ENCODE peak calls at places on chromosomes 13 and 19, in seven cellular contexts. Q is GM12878, C is psoas muscle, Z is stomach, J is AG10803, L is lower leg skin, G is astrocyte of the spinal cord. H is an unnamed sample.

GRCh38 chr13:41931337-41931736 is 29.6 kb downstream of the VWA8 start:
- DNase-seq in Q (no peak), C (no peak), Z (no peak), J (peak), L (no peak), G (peak), H (peak)

GRCh38 chr19:15871570-15871969 is 26.3 kb downstream of the CYP4F2 start:
- DNase-seq in Q (no peak), C (no peak), Z (no peak), J (no peak), L (no peak), G (no peak), H (no peak)

GRCh38 chr19:55391191-55391670 is 5.5 kb downstream of the RPL28 start:
- DNase-seq in Q (no peak), C (no peak), Z (no peak), J (no peak), L (no peak), G (no peak), H (no peak)

GRCh38 chr13:27869436-27870090 is 50.2 kb upstream of the PDX1 start:
- DNase-seq in Q (no peak), C (no peak), Z (no peak), J (no peak), L (no peak), G (no peak), H (no peak)

GRCh38 chr19:15672580-15673175 is at the start of gene CYP4F12:
- DNase-seq in Q (no peak), C (peak), Z (peak), J (peak), L (peak), G (no peak), H (no peak)

GRCh38 chr13:40539954-40540706 is 126.3 kb downstream of the FOXO1 start:
- DNase-seq in Q (no peak), C (no peak), Z (no peak), J (peak), L (no peak), G (peak), H (peak)

GRCh38 chr19:55086730-55087541 is 11.3 kb downstream of the EPS8L1 start:
- DNase-seq in Q (no peak), C (peak), Z (peak), J (peak), L (peak), G (peak), H (peak)

GRCh38 chr19:48719263-48720171 is at the start of gene MAMSTR:
- DNase-seq in Q (no peak), C (peak), Z (no peak), J (no peak), L (no peak), G (no peak), H (no peak)

GRCh38 chr13:35894636-35895035 is 236.5 kb downstream of the DCLK1 start:
- DNase-seq in Q (no peak), C (no peak), Z (no peak), J (no peak), L (no peak), G (no peak), H (no peak)

GRCh38 chr13:110644892-110645521 is 29.7 kb downstream of the NAXD start:
- DNase-seq in Q (no peak), C (peak), Z (peak), J (peak), L (peak), G (peak), H (peak)

GRCh38 chr19:49355890-49356289 is 6.3 kb downstream of the TEAD2 start:
- DNase-seq in Q (no peak), C (no peak), Z (no peak), J (peak), L (no peak), G (no peak), H (no peak)

GRCh38 chr13:94228781-94229180 is 250.7 kb downstream of the DCT start:
- DNase-seq in Q (no peak), C (no peak), Z (no peak), J (peak), L (no peak), G (peak), H (peak)

GRCh38 chr19:389246-389934 is 19.6 kb downstream of the C2CD4C start:
- DNase-seq in Q (no peak), C (no peak), Z (no peak), J (peak), L (no peak), G (no peak), H (no peak)

GRCh38 chr13:99421758-99422555 is 79.3 kb upstream of the TM9SF2 start:
- DNase-seq in Q (no peak), C (peak), Z (peak), J (no peak), L (peak), G (no peak), H (no peak)
- TF ChIP-seq CTCF in Q (no peak), C (no peak), Z (no peak), J (no peak), L (no peak), G (no peak), H (no peak)

DNA sequence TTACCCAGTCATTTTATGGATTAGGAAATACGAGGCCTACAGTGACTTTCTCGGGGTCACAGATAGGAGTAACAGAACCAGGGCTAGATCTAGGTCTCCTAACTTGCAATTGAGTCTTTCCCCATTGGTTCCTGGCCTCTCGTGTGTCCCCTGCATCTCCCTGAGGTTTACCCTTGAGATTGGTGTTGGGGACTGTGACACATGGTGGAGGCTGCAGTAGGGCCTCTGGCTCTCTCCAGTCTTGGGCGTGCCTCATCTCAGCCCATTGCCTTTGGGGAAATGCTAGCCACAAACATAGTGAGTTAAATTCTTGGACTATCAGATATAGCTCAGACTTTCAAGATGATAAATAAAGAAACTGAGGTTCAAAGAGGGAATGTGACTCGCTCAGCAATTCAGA is 212.1 kb downstream of the KCNRG start:
- DNase-seq in Q (no peak), C (no peak), Z (no peak), J (no peak), L (no peak), G (no peak), H (no peak)
- H3K4me3 ChIP-seq in Q (no peak), C (no peak), Z (no peak), J (no peak), L (no peak), G (no peak), H (no peak)

GRCh38 chr19:13604902-13605586 is 98.8 kb upstream of the CACNA1A start:
- DNase-seq in Q (no peak), C (no peak), Z (no peak), J (no peak), L (no peak), G (no peak), H (no peak)
- TF ChIP-seq CTCF in Q (no peak), C (no peak), Z (no peak), J (no peak), L (no peak), G (no peak), H (no peak)

GRCh38 chr19:2016041-2016807 is 710 bp upstream of the BTBD2 start:
- DNase-seq in Q (peak), C (peak), Z (peak), J (peak), L (peak), G (peak), H (peak)
- H3K4me3 ChIP-seq in Q (peak), C (peak), Z (peak), J (peak), L (no peak), G (peak), H (peak)

GRCh38 chr13:43033038-43033437 is 9.7 kb downstream of the DNAJC15 start:
- DNase-seq in Q (no peak), C (no peak), Z (no peak), J (no peak), L (no peak), G (no peak), H (no peak)

GRCh38 chr13:43042410-43042921 is 19.1 kb downstream of the DNAJC15 start:
- DNase-seq in Q (no peak), C (no peak), Z (no peak), J (no peak), L (no peak), G (no peak), H (no peak)

GRCh38 chr13:43041368-43041921 is 18.1 kb downstream of the DNAJC15 start:
- DNase-seq in Q (no peak), C (no peak), Z (no peak), J (no peak), L (no peak), G (no peak), H (no peak)

GRCh38 chr13:43031881-43032280 is 8.5 kb downstream of the DNAJC15 start:
- DNase-seq in Q (no peak), C (no peak), Z (no peak), J (peak), L (no peak), G (no peak), H (no peak)

DNA sequence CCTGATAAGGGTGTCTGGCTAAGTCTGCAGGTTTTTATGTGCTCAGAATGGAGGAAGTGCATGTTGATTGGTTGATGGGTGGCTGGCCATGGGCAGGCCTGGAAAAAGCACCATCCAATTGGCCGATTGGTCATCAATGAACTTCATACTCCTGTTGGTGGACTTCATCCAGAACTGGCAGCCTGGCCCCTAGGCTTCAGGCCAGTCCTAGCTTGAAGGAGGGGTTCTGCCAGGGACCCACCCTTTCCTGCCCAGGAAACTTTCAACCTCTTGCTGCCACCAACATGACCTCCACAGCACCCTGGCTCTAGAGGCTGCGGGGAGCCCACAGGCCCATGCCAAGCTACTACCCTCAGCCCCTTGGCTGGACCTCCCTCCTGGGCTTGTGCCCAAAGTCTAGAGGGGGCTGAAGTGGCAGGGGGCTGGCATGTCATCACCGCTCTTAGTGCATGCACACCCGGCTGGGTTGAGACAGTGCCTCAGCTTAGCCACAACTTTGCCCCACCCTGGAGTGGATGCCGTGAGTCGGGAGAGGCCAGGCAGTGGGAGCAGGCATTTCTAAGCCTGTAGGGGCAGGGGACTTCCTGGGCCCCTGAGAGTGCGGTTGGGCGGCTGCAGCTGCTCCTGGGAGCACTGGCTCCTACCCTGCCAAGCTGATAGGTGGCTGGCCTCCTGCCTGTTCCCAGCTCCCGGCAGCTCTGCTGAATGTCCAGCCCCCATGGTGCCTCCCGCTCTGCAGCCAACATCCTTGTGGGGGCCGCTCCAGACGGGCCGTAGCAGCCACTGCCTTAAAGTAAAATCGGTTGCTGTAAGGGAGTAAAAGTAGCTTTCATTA is 13.2 kb downstream of the DNAJC15 start:
- DNase-seq in Q (no peak), C (no peak), Z (no peak), J (no peak), L (no peak), G (peak), H (no peak)
- TF ChIP-seq CTCF in Q (no peak), C (no peak), Z (no peak), J (no peak), L (no peak), G (no peak), H (no peak)

GRCh38 chr19:47681936-47682335 is 31.3 kb upstream of the EHD2 start:
- DNase-seq in Q (no peak), C (peak), Z (no peak), J (no peak), L (no peak), G (no peak), H (no peak)

GRCh38 chr19:47681388-47681787 is 31.8 kb upstream of the EHD2 start:
- DNase-seq in Q (no peak), C (no peak), Z (no peak), J (no peak), L (no peak), G (no peak), H (no peak)

GRCh38 chr19:47679922-47680857 is 33.0 kb upstream of the EHD2 start:
- DNase-seq in Q (no peak), C (no peak), Z (no peak), J (no peak), L (no peak), G (no peak), H (no peak)

GRCh38 chr19:47680858-47681332 is 32.3 kb upstream of the EHD2 start:
- DNase-seq in Q (no peak), C (no peak), Z (no peak), J (no peak), L (peak), G (no peak), H (no peak)

GRCh38 chr19:47679251-47679900 is 33.8 kb upstream of the EHD2 start:
- DNase-seq in Q (no peak), C (no peak), Z (no peak), J (no peak), L (peak), G (no peak), H (no peak)
- H3K4me3 ChIP-seq in Q (no peak), C (no peak), Z (no peak), J (no peak), L (no peak), G (no peak), H (no peak)

GRCh38 chr13:49679244-49679643 is 12.0 kb downstream of the EBPL start:
- DNase-seq in Q (no peak), C (no peak), Z (peak), J (no peak), L (peak), G (peak), H (no peak)
- TF ChIP-seq CTCF in Q (peak), C (peak), Z (no peak), J (peak), L (no peak), G (peak), H (peak)